ENCODE peak calls at places on chromosomes 1 and 21, in six cellular contexts. J is colonic mucosa, G is mucosa of gallbladder, D is Calu3, V is tibial nerve, H is posterior cingulate gyrus. K is an unnamed sample.
A peak's percentile ranks its signal among the peaks of the same experiment; 100 is the strongest.

GRCh38 chr1:26697441-26697977 is 1.7 kb downstream of the ARID1A start:
- DNase-seq in J (no peak), G (no peak), D (no peak), V (no peak), H (no peak), K (no peak)

GRCh38 chr1:214008791-214009612 is 21.2 kb downstream of the PROX1 start:
- DNase-seq in J (no peak), G (no peak), D (no peak), V (no peak), H (no peak), K (no peak)

GRCh38 chr1:150562384-150563339 is 13.5 kb downstream of the ADAMTSL4 start:
- DNase-seq in J (peak; percentile 67), G (no peak), D (no peak), V (no peak), H (no peak), K (no peak)

GRCh38 chr1:8026976-8027747 is 1.1 kb upstream of the ERRFI1 start:
- DNase-seq in J (peak; percentile 73), G (peak; percentile 74), D (peak; percentile 74), V (no peak), H (no peak), K (no peak)

GRCh38 chr1:71303617-71304041 is 222.8 kb upstream of the ZRANB2 start:
- DNase-seq in J (no peak), G (no peak), D (no peak), V (no peak), H (no peak), K (no peak)

GRCh38 chr1:153572569-153573015 is 6.9 kb upstream of the S100A2 start:
- DNase-seq in J (peak; percentile 92), G (peak; percentile 87), D (peak; percentile 92), V (peak; percentile 85), H (peak; percentile 81), K (peak; percentile 61)

GRCh38 chr1:59016390-59016789 is 232.5 kb upstream of the JUN start:
- DNase-seq in J (no peak), G (no peak), D (no peak), V (no peak), H (no peak), K (no peak)

GRCh38 chr1:24992761-24993211 is 62.7 kb upstream of the RUNX3 start:
- DNase-seq in J (no peak), G (no peak), D (no peak), V (no peak), H (no peak), K (no peak)

GRCh38 chr1:9906466-9906865 is 3.6 kb downstream of the CTNNBIP1 start:
- DNase-seq in J (no peak), G (no peak), D (no peak), V (no peak), H (no peak), K (no peak)

GRCh38 chr1:3745590-3746381 is 6.5 kb upstream of the CCDC27 start:
- DNase-seq in J (no peak), G (no peak), D (no peak), V (no peak), H (no peak), K (no peak)

GRCh38 chr1:86852737-86853408 is 61.1 kb downstream of the SELENOF start:
- DNase-seq in J (no peak), G (no peak), D (peak; percentile 12), V (no peak), H (no peak), K (no peak)

GRCh38 chr1:91885331-91885715 is 628 bp downstream of the TGFBR3 start:
- DNase-seq in J (peak; percentile 37), G (peak; percentile 28), D (peak; percentile 23), V (no peak), H (no peak), K (no peak)

GRCh38 chr21:44263221-44263671 is 1.5 kb upstream of the DNMT3L start:
- DNase-seq in J (no peak), G (no peak), D (no peak), V (no peak), H (no peak), K (no peak)

GRCh38 chr1:204077979-204078696 is 5.2 kb downstream of the SOX13 start:
- DNase-seq in J (no peak), G (no peak), D (peak; percentile 28), V (no peak), H (no peak), K (no peak)

GRCh38 chr1:37071829-37072228 is 37.5 kb upstream of the GRIK3 start:
- DNase-seq in J (no peak), G (no peak), D (no peak), V (no peak), H (peak; percentile 31), K (no peak)

GRCh38 chr1:154414606-154415005 is 9.5 kb downstream of the IL6R start:
- DNase-seq in J (no peak), G (no peak), D (no peak), V (no peak), H (no peak), K (no peak)

GRCh38 chr1:153538315-153538821 is 2.4 kb downstream of the S100A5 start:
- DNase-seq in J (peak; percentile 94), G (peak; percentile 66), D (peak; percentile 72), V (no peak), H (no peak), K (no peak)

GRCh38 chr1:77084457-77084856 is 134.8 kb downstream of the PIGK start:
- DNase-seq in J (no peak), G (no peak), D (no peak), V (no peak), H (no peak), K (no peak)

GRCh38 chr1:180908084-180908765 is 4.5 kb upstream of the KIAA1614 start:
- DNase-seq in J (no peak), G (no peak), D (no peak), V (no peak), H (no peak), K (no peak)

GRCh38 chr1:156748670-156749428 is 2.6 kb downstream of the HDGF start:
- DNase-seq in J (peak; percentile 81), G (no peak), D (peak; percentile 78), V (peak; percentile 55), H (no peak), K (no peak)

K was measured in skeletal muscle cell.